ENCODE peak calls at places on chromosomes 13 and 19, in seven cellular contexts. One of them, this sample, is unnamed.

GRCh38 chr19:51138549-51138979 is 3.5 kb upstream of the SIGLEC7 start:
- DNase-seq in nephron progenitor cell: no peak
- DNase-seq in lower lobe of right lung: peak
- DNase-seq in left ventricle myocardium inferior: peak
- DNase-seq in IMR-90: no peak
- DNase-seq in CD8-positive, alpha-beta T cell: no peak
- DNase-seq in esophagus squamous epithelium: no peak
- DNase-seq in this sample: no peak

GRCh38 chr19:17125728-17126677 is 50.4 kb downstream of the MYO9B start:
- DNase-seq in nephron progenitor cell: no peak
- DNase-seq in lower lobe of right lung: peak
- DNase-seq in left ventricle myocardium inferior: peak
- DNase-seq in IMR-90: peak
- DNase-seq in CD8-positive, alpha-beta T cell: peak
- DNase-seq in esophagus squamous epithelium: no peak
- DNase-seq in this sample: no peak

GRCh38 chr13:106173891-106174610 is 361.4 kb downstream of the EFNB2 start:
- DNase-seq in nephron progenitor cell: no peak
- DNase-seq in lower lobe of right lung: no peak
- DNase-seq in left ventricle myocardium inferior: no peak
- DNase-seq in IMR-90: no peak
- DNase-seq in CD8-positive, alpha-beta T cell: no peak
- DNase-seq in esophagus squamous epithelium: no peak
- DNase-seq in this sample: no peak

GRCh38 chr13:100673831-100674362 is 698 bp downstream of the TMTC4 start:
- DNase-seq in nephron progenitor cell: no peak
- DNase-seq in lower lobe of right lung: peak
- DNase-seq in left ventricle myocardium inferior: peak
- DNase-seq in IMR-90: peak
- DNase-seq in CD8-positive, alpha-beta T cell: peak
- DNase-seq in esophagus squamous epithelium: no peak
- DNase-seq in this sample: no peak

GRCh38 chr19:959935-960502 is 24.1 kb upstream of the WDR18 start:
- DNase-seq in nephron progenitor cell: no peak
- DNase-seq in lower lobe of right lung: no peak
- DNase-seq in left ventricle myocardium inferior: no peak
- DNase-seq in IMR-90: no peak
- DNase-seq in CD8-positive, alpha-beta T cell: no peak
- DNase-seq in esophagus squamous epithelium: no peak
- DNase-seq in this sample: no peak

GRCh38 chr13:38563739-38564138 is 123.1 kb upstream of the FREM2 start:
- DNase-seq in nephron progenitor cell: no peak
- DNase-seq in lower lobe of right lung: no peak
- DNase-seq in left ventricle myocardium inferior: no peak
- DNase-seq in IMR-90: no peak
- DNase-seq in CD8-positive, alpha-beta T cell: no peak
- DNase-seq in esophagus squamous epithelium: no peak
- DNase-seq in this sample: no peak

GRCh38 chr19:20863176-20863575 is 59.9 kb upstream of the ZNF85 start:
- DNase-seq in nephron progenitor cell: no peak
- DNase-seq in lower lobe of right lung: no peak
- DNase-seq in left ventricle myocardium inferior: no peak
- DNase-seq in IMR-90: no peak
- DNase-seq in CD8-positive, alpha-beta T cell: no peak
- DNase-seq in esophagus squamous epithelium: no peak
- DNase-seq in this sample: no peak

GRCh38 chr19:54549224-54549623 is 24.4 kb upstream of the LILRA2 start:
- DNase-seq in nephron progenitor cell: no peak
- DNase-seq in lower lobe of right lung: no peak
- DNase-seq in left ventricle myocardium inferior: no peak
- DNase-seq in IMR-90: no peak
- DNase-seq in CD8-positive, alpha-beta T cell: no peak
- DNase-seq in esophagus squamous epithelium: no peak
- DNase-seq in this sample: no peak

GRCh38 chr13:65855276-65855675 is 1374.9 kb downstream of the PCDH9 start:
- DNase-seq in nephron progenitor cell: no peak
- DNase-seq in lower lobe of right lung: no peak
- DNase-seq in left ventricle myocardium inferior: no peak
- DNase-seq in IMR-90: peak
- DNase-seq in CD8-positive, alpha-beta T cell: no peak
- DNase-seq in esophagus squamous epithelium: no peak
- DNase-seq in this sample: no peak

GRCh38 chr13:44404261-44405139 is 30.9 kb downstream of the SERP2 start:
- DNase-seq in nephron progenitor cell: peak
- DNase-seq in lower lobe of right lung: no peak
- DNase-seq in left ventricle myocardium inferior: no peak
- DNase-seq in IMR-90: no peak
- DNase-seq in CD8-positive, alpha-beta T cell: no peak
- DNase-seq in esophagus squamous epithelium: no peak
- DNase-seq in this sample: no peak

GRCh38 chr19:15154002-15154612 is 46.7 kb downstream of the NOTCH3 start:
- DNase-seq in nephron progenitor cell: peak
- DNase-seq in lower lobe of right lung: no peak
- DNase-seq in left ventricle myocardium inferior: no peak
- DNase-seq in IMR-90: peak
- DNase-seq in CD8-positive, alpha-beta T cell: no peak
- DNase-seq in esophagus squamous epithelium: no peak
- DNase-seq in this sample: no peak

GRCh38 chr13:100508391-100508790 is 80.2 kb downstream of the GGACT start:
- DNase-seq in nephron progenitor cell: peak
- DNase-seq in lower lobe of right lung: no peak
- DNase-seq in left ventricle myocardium inferior: no peak
- DNase-seq in IMR-90: no peak
- DNase-seq in CD8-positive, alpha-beta T cell: no peak
- DNase-seq in esophagus squamous epithelium: no peak
- DNase-seq in this sample: no peak

GRCh38 chr13:41709511-41709910 is 251.4 kb downstream of the VWA8 start:
- DNase-seq in nephron progenitor cell: no peak
- DNase-seq in lower lobe of right lung: no peak
- DNase-seq in left ventricle myocardium inferior: no peak
- DNase-seq in IMR-90: peak
- DNase-seq in CD8-positive, alpha-beta T cell: no peak
- DNase-seq in esophagus squamous epithelium: no peak
- DNase-seq in this sample: no peak

GRCh38 chr13:48783181-48783630 is 129.5 kb downstream of the CYSLTR2 start:
- DNase-seq in nephron progenitor cell: no peak
- DNase-seq in lower lobe of right lung: peak
- DNase-seq in left ventricle myocardium inferior: peak
- DNase-seq in IMR-90: peak
- DNase-seq in CD8-positive, alpha-beta T cell: no peak
- DNase-seq in esophagus squamous epithelium: peak
- DNase-seq in this sample: no peak

GRCh38 chr19:24052811-24053210 is 34.2 kb upstream of the ZNF254 start:
- DNase-seq in nephron progenitor cell: no peak
- DNase-seq in lower lobe of right lung: no peak
- DNase-seq in left ventricle myocardium inferior: no peak
- DNase-seq in IMR-90: peak
- DNase-seq in CD8-positive, alpha-beta T cell: no peak
- DNase-seq in esophagus squamous epithelium: no peak
- DNase-seq in this sample: no peak

GRCh38 chr13:94329754-94330551 is 149.5 kb downstream of the DCT start:
- DNase-seq in nephron progenitor cell: no peak
- DNase-seq in lower lobe of right lung: no peak
- DNase-seq in left ventricle myocardium inferior: no peak
- DNase-seq in IMR-90: peak
- DNase-seq in CD8-positive, alpha-beta T cell: no peak
- DNase-seq in esophagus squamous epithelium: no peak
- DNase-seq in this sample: no peak

GRCh38 chr19:1942078-1942933 is 1.3 kb downstream of the CSNK1G2 start:
- DNase-seq in nephron progenitor cell: peak
- DNase-seq in lower lobe of right lung: peak
- DNase-seq in left ventricle myocardium inferior: peak
- DNase-seq in IMR-90: peak
- DNase-seq in CD8-positive, alpha-beta T cell: peak
- DNase-seq in esophagus squamous epithelium: peak
- DNase-seq in this sample: peak

GRCh38 chr13:25377244-25377962 is 5.6 kb downstream of the ATP8A2 start:
- DNase-seq in nephron progenitor cell: no peak
- DNase-seq in lower lobe of right lung: no peak
- DNase-seq in left ventricle myocardium inferior: no peak
- DNase-seq in IMR-90: no peak
- DNase-seq in CD8-positive, alpha-beta T cell: no peak
- DNase-seq in esophagus squamous epithelium: no peak
- DNase-seq in this sample: no peak

GRCh38 chr13:85864963-85865530 is 65.8 kb upstream of the SLITRK6 start:
- DNase-seq in nephron progenitor cell: no peak
- DNase-seq in lower lobe of right lung: no peak
- DNase-seq in left ventricle myocardium inferior: no peak
- DNase-seq in IMR-90: peak
- DNase-seq in CD8-positive, alpha-beta T cell: no peak
- DNase-seq in esophagus squamous epithelium: no peak
- DNase-seq in this sample: no peak

GRCh38 chr13:36163809-36164308 is 32.7 kb upstream of the DCLK1 start:
- DNase-seq in nephron progenitor cell: peak
- DNase-seq in lower lobe of right lung: peak
- DNase-seq in left ventricle myocardium inferior: peak
- DNase-seq in IMR-90: peak
- DNase-seq in CD8-positive, alpha-beta T cell: no peak
- DNase-seq in esophagus squamous epithelium: no peak
- DNase-seq in this sample: no peak

GRCh38 chr13:97588993-97589392 is 155.0 kb downstream of the RAP2A start:
- DNase-seq in nephron progenitor cell: no peak
- DNase-seq in lower lobe of right lung: no peak
- DNase-seq in left ventricle myocardium inferior: no peak
- DNase-seq in IMR-90: no peak
- DNase-seq in CD8-positive, alpha-beta T cell: no peak
- DNase-seq in esophagus squamous epithelium: no peak
- DNase-seq in this sample: no peak

GRCh38 chr13:75788494-75788991 is 152.4 kb downstream of the LMO7 start:
- DNase-seq in nephron progenitor cell: no peak
- DNase-seq in lower lobe of right lung: no peak
- DNase-seq in left ventricle myocardium inferior: no peak
- DNase-seq in IMR-90: peak
- DNase-seq in CD8-positive, alpha-beta T cell: no peak
- DNase-seq in esophagus squamous epithelium: no peak
- DNase-seq in this sample: no peak

GRCh38 chr19:42175952-42176648 is 41.4 kb downstream of the DEDD2 start:
- DNase-seq in nephron progenitor cell: no peak
- DNase-seq in lower lobe of right lung: no peak
- DNase-seq in left ventricle myocardium inferior: no peak
- DNase-seq in IMR-90: peak
- DNase-seq in CD8-positive, alpha-beta T cell: no peak
- DNase-seq in esophagus squamous epithelium: no peak
- DNase-seq in this sample: no peak
- TF ChIP-seq CTCF in nephron progenitor cell: no peak
- TF ChIP-seq CTCF in lower lobe of right lung: no peak
- TF ChIP-seq CTCF in left ventricle myocardium inferior: no peak
- TF ChIP-seq CTCF in IMR-90: no peak
- TF ChIP-seq CTCF in CD8-positive, alpha-beta T cell: no peak
- TF ChIP-seq CTCF in esophagus squamous epithelium: no peak
- TF ChIP-seq CTCF in this sample: no peak

GRCh38 chr13:90868321-90868920 is 479.1 kb upstream of the MIR17HG start:
- DNase-seq in nephron progenitor cell: peak
- DNase-seq in lower lobe of right lung: no peak
- DNase-seq in left ventricle myocardium inferior: no peak
- DNase-seq in IMR-90: peak
- DNase-seq in CD8-positive, alpha-beta T cell: no peak
- DNase-seq in esophagus squamous epithelium: no peak
- DNase-seq in this sample: no peak
- TF ChIP-seq CTCF in nephron progenitor cell: peak
- TF ChIP-seq CTCF in lower lobe of right lung: peak
- TF ChIP-seq CTCF in left ventricle myocardium inferior: peak
- TF ChIP-seq CTCF in IMR-90: peak
- TF ChIP-seq CTCF in CD8-positive, alpha-beta T cell: no peak
- TF ChIP-seq CTCF in esophagus squamous epithelium: no peak
- TF ChIP-seq CTCF in this sample: peak

GRCh38 chr13:108508263-108508662 is 121.1 kb upstream of the MYO16 start:
- DNase-seq in nephron progenitor cell: no peak
- DNase-seq in lower lobe of right lung: no peak
- DNase-seq in left ventricle myocardium inferior: no peak
- DNase-seq in IMR-90: peak
- DNase-seq in CD8-positive, alpha-beta T cell: no peak
- DNase-seq in esophagus squamous epithelium: no peak
- DNase-seq in this sample: no peak
- TF ChIP-seq CTCF in nephron progenitor cell: peak
- TF ChIP-seq CTCF in lower lobe of right lung: peak
- TF ChIP-seq CTCF in left ventricle myocardium inferior: peak
- TF ChIP-seq CTCF in IMR-90: peak
- TF ChIP-seq CTCF in CD8-positive, alpha-beta T cell: no peak
- TF ChIP-seq CTCF in esophagus squamous epithelium: no peak
- TF ChIP-seq CTCF in this sample: peak

GRCh38 chr19:3969435-3970312 is 1.2 kb downstream of the DAPK3 start:
- DNase-seq in nephron progenitor cell: peak
- DNase-seq in lower lobe of right lung: no peak
- DNase-seq in left ventricle myocardium inferior: no peak
- DNase-seq in IMR-90: peak
- DNase-seq in CD8-positive, alpha-beta T cell: no peak
- DNase-seq in esophagus squamous epithelium: no peak
- DNase-seq in this sample: no peak
- TF ChIP-seq CTCF in nephron progenitor cell: peak
- TF ChIP-seq CTCF in lower lobe of right lung: no peak
- TF ChIP-seq CTCF in left ventricle myocardium inferior: no peak
- TF ChIP-seq CTCF in IMR-90: peak
- TF ChIP-seq CTCF in CD8-positive, alpha-beta T cell: no peak
- TF ChIP-seq CTCF in esophagus squamous epithelium: no peak
- TF ChIP-seq CTCF in this sample: no peak